ENCODE peak calls at places on chromosomes 6 and 20, in four cellular contexts. One of them, this sample, is unnamed.

GRCh38 chr6:35370124-35370741 is 27.9 kb downstream of the PPARD start:
- DNase-seq in ovary: peak; percentile 19
- DNase-seq in uterus: peak; percentile 52
- DNase-seq in transverse colon: peak; percentile 50
- DNase-seq in this sample: no peak

GRCh38 chr6:46044876-46045617 is 29.4 kb upstream of the CLIC5 start:
- DNase-seq in ovary: no peak
- DNase-seq in uterus: no peak
- DNase-seq in transverse colon: no peak
- DNase-seq in this sample: no peak

GRCh38 chr6:106975699-106976032 is 1.1 kb upstream of the CD24 start:
- DNase-seq in ovary: no peak
- DNase-seq in uterus: no peak
- DNase-seq in transverse colon: no peak
- DNase-seq in this sample: no peak

GRCh38 chr6:7912736-7913517 is 2.3 kb upstream of the TXNDC5 start:
- DNase-seq in ovary: no peak
- DNase-seq in uterus: no peak
- DNase-seq in transverse colon: no peak
- DNase-seq in this sample: no peak

GRCh38 chr20:13898012-13898612 is 92.3 kb downstream of the SEL1L2 start:
- DNase-seq in ovary: no peak
- DNase-seq in uterus: no peak
- DNase-seq in transverse colon: no peak
- DNase-seq in this sample: no peak

GRCh38 chr20:32970115-32970972 is 33.9 kb downstream of the SUN5 start:
- DNase-seq in ovary: no peak
- DNase-seq in uterus: no peak
- DNase-seq in transverse colon: no peak
- DNase-seq in this sample: no peak

GRCh38 chr20:9388160-9388825 is 126.1 kb upstream of the LAMP5 start:
- DNase-seq in ovary: no peak
- DNase-seq in uterus: no peak
- DNase-seq in transverse colon: no peak
- DNase-seq in this sample: no peak

GRCh38 chr6:34601706-34602105 is 45.6 kb upstream of the SPDEF start:
- DNase-seq in ovary: peak; percentile 28
- DNase-seq in uterus: no peak
- DNase-seq in transverse colon: no peak
- DNase-seq in this sample: peak; percentile 60

GRCh38 chr6:131819507-131820228 is 11.8 kb downstream of the ENPP1 start:
- DNase-seq in ovary: no peak
- DNase-seq in uterus: no peak
- DNase-seq in transverse colon: no peak
- DNase-seq in this sample: no peak

GRCh38 chr6:30954631-30955366 is 14.0 kb downstream of the MUCL3 start:
- DNase-seq in ovary: no peak
- DNase-seq in uterus: no peak
- DNase-seq in transverse colon: no peak
- DNase-seq in this sample: no peak

DNA sequence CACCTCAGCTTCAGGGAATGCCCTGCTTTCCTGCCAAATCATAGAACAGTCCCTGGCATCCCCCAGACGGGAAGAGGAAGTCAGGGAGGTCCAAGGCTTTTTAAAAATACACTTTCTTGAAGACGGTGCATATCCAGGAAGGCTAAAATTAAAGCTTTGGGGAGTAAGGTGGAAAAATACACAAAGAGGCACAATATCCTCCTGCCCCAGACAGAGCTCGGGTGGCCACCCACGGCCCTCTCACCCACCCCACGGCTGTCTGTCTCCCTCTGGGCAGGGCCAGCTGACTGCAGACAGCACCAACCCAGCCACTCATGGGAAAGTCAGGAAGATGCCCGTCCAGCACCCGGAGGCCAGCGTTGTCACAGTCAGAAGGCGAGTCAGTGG is 53.6 kb downstream of the BMP7 start:
- DNase-seq in ovary: no peak
- DNase-seq in uterus: no peak
- DNase-seq in transverse colon: no peak
- DNase-seq in this sample: no peak
- H3K27ac ChIP-seq in ovary: no peak overlapping the region
- H3K27ac ChIP-seq in uterus: peak overlapping the region; percentile 37
- H3K27ac ChIP-seq in transverse colon: peak overlapping the region; percentile 34
- H3K27ac ChIP-seq in this sample: peak overlapping the region; percentile 36

DNA sequence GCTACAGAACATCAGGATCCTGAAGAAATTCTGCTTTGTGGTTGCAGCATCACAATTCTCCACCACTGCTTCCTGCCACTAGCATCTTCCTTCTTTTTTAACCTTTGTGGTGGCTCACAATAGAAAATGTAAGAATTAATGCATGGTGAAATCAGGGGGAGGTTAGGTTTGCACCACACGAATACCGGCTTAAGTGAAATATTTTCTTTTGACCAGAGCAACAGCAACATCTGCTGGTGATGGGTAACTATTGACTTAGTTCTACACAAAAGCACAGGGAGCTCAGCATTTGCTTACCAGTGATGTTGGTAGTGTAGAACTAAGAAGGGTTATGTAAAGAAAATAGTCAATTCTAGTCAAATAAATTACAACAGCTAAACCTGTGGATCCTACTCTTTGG is 280.5 kb downstream of the SYNE1 start:
- DNase-seq in ovary: no peak
- DNase-seq in uterus: no peak
- DNase-seq in transverse colon: no peak
- DNase-seq in this sample: no peak
- TF ChIP-seq CTCF in ovary: peak; percentile 47
- TF ChIP-seq CTCF in uterus: peak; percentile 17
- TF ChIP-seq CTCF in transverse colon: no peak
- TF ChIP-seq CTCF in this sample: no peak

GRCh38 chr6:26251354-26252081 is 113.5 kb upstream of the BTN3A2 start:
- DNase-seq in ovary: no peak
- DNase-seq in uterus: no peak
- DNase-seq in transverse colon: peak; percentile 82
- DNase-seq in this sample: peak; percentile 58

GRCh38 chr6:26249709-26249958 is 115.4 kb upstream of the BTN3A2 start:
- DNase-seq in ovary: no peak
- DNase-seq in uterus: no peak
- DNase-seq in transverse colon: no peak
- DNase-seq in this sample: no peak

GRCh38 chr6:26250806-26251075 is 114.3 kb upstream of the BTN3A2 start:
- DNase-seq in ovary: no peak
- DNase-seq in uterus: no peak
- DNase-seq in transverse colon: peak; percentile 50
- DNase-seq in this sample: no peak

GRCh38 chr6:26246553-26246952 is 118.4 kb upstream of the BTN3A2 start:
- DNase-seq in ovary: no peak
- DNase-seq in uterus: no peak
- DNase-seq in transverse colon: no peak
- DNase-seq in this sample: no peak

DNA sequence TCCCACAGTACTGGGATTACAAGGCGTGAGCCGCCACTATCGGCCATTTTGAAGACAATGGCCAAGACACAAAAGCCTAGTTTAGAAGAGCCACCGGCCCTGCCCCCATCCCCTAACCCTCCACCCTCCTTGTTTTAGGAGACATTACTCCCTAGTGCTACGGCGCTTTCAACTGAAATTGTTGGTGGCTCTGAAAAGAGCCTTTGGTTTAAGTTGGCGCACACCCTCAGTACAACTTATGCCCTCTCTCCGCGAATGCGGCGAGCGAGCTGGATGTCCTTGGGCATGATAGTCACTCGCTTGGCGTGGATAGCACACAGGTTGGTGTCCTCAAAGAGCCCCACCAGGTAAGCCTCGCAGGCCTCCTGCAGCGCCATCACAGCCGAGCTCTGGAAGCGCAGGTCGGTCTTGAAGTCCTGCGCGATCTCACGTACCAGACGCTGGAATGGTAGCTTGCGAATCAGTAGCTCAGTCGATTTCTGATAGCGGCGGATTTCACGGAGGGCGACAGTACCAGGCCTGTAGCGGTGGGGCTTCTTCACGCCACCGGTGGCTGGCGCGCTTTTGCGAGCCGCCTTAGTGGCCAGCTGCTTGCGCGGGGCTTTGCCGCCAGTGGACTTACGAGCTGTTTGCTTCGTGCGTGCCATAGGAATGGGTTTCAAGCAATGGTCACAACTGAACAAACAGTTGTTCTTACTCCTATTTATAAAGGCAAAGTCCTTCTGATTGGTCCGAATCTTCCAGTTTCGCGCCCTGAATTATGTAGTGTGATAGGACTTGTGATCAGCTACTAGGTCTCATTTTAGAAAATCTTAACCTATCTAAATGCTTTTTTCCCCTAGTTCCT is 114.8 kb upstream of the BTN3A2 start:
- DNase-seq in ovary: no peak
- DNase-seq in uterus: no peak
- DNase-seq in transverse colon: peak; percentile 84
- DNase-seq in this sample: peak; percentile 72
- TF ChIP-seq POLR2A in ovary: no peak
- TF ChIP-seq POLR2A in uterus: peak; percentile 5
- TF ChIP-seq POLR2A in transverse colon: peak; percentile 90
- TF ChIP-seq POLR2A in this sample: peak; percentile 57

GRCh38 chr6:142774292-142774691 is 170.7 kb downstream of the HIVEP2 start:
- DNase-seq in ovary: no peak
- DNase-seq in uterus: no peak
- DNase-seq in transverse colon: no peak
- DNase-seq in this sample: no peak

GRCh38 chr6:142773859-142774258 is 171.1 kb downstream of the HIVEP2 start:
- DNase-seq in ovary: no peak
- DNase-seq in uterus: no peak
- DNase-seq in transverse colon: peak; percentile 32
- DNase-seq in this sample: no peak

GRCh38 chr6:142771162-142771561 is 173.8 kb downstream of the HIVEP2 start:
- DNase-seq in ovary: no peak
- DNase-seq in uterus: no peak
- DNase-seq in transverse colon: no peak
- DNase-seq in this sample: no peak

GRCh38 chr6:142773324-142773723 is 171.7 kb downstream of the HIVEP2 start:
- DNase-seq in ovary: no peak
- DNase-seq in uterus: no peak
- DNase-seq in transverse colon: no peak
- DNase-seq in this sample: no peak
- H3K27ac ChIP-seq in ovary: no peak overlapping the region
- H3K27ac ChIP-seq in uterus: no peak overlapping the region
- H3K27ac ChIP-seq in transverse colon: peak overlapping the region; percentile 34
- H3K27ac ChIP-seq in this sample: no peak overlapping the region

This sample was measured in prostate gland.